ENCODE peak calls at places on chromosome 2, in four cellular contexts. One of them, this sample, is unnamed.
A peak's percentile ranks its signal among the peaks of the same experiment; 100 is the strongest.

GRCh38 chr2:163667064-163667887 is 68.5 kb downstream of the FIGN start:
- DNase-seq in suprapubic skin: no peak
- DNase-seq in effector memory CD4-positive, alpha-beta T cell: no peak
- DNase-seq in neural progenitor cell: no peak
- DNase-seq in this sample: no peak

GRCh38 chr2:128603411-128603924 is 284.8 kb upstream of the HS6ST1 start:
- DNase-seq in effector memory CD4-positive, alpha-beta T cell: no peak
- DNase-seq in neural progenitor cell: no peak
- DNase-seq in suprapubic skin: peak; percentile 71
- DNase-seq in this sample: peak; percentile 49

GRCh38 chr2:28978606-28979005 is 2.5 kb upstream of the TOGARAM2 start:
- DNase-seq in effector memory CD4-positive, alpha-beta T cell: no peak
- DNase-seq in neural progenitor cell: no peak
- DNase-seq in suprapubic skin: no peak
- DNase-seq in this sample: no peak

GRCh38 chr2:21270658-21271057 is 146.9 kb downstream of the TDRD15 start:
- DNase-seq in effector memory CD4-positive, alpha-beta T cell: no peak
- DNase-seq in neural progenitor cell: no peak
- DNase-seq in suprapubic skin: no peak
- DNase-seq in this sample: no peak

GRCh38 chr2:25305809-25306208 is 35.9 kb downstream of the DNMT3A start:
- DNase-seq in effector memory CD4-positive, alpha-beta T cell: no peak
- DNase-seq in suprapubic skin: no peak
- DNase-seq in neural progenitor cell: no peak
- DNase-seq in this sample: peak; percentile 84

GRCh38 chr2:233915133-233915532 is 2.0 kb upstream of the TRPM8 start:
- DNase-seq in suprapubic skin: no peak
- DNase-seq in effector memory CD4-positive, alpha-beta T cell: no peak
- DNase-seq in neural progenitor cell: peak; percentile 33
- DNase-seq in this sample: no peak

GRCh38 chr2:21939961-21940360 is 816.2 kb downstream of the TDRD15 start:
- DNase-seq in neural progenitor cell: no peak
- DNase-seq in suprapubic skin: no peak
- DNase-seq in effector memory CD4-positive, alpha-beta T cell: no peak
- DNase-seq in this sample: no peak

GRCh38 chr2:190412971-190413370 is 4.8 kb downstream of the MFSD6 start:
- DNase-seq in suprapubic skin: no peak
- DNase-seq in effector memory CD4-positive, alpha-beta T cell: no peak
- DNase-seq in neural progenitor cell: no peak
- DNase-seq in this sample: no peak

GRCh38 chr2:120637847-120638246 is 97.8 kb upstream of the GLI2 start:
- DNase-seq in effector memory CD4-positive, alpha-beta T cell: no peak
- DNase-seq in suprapubic skin: no peak
- DNase-seq in neural progenitor cell: no peak
- DNase-seq in this sample: peak; percentile 50

GRCh38 chr2:49360051-49360767 is 205.9 kb upstream of the FSHR start:
- DNase-seq in neural progenitor cell: peak; percentile 20
- DNase-seq in effector memory CD4-positive, alpha-beta T cell: no peak
- DNase-seq in suprapubic skin: no peak
- DNase-seq in this sample: no peak

GRCh38 chr2:54653572-54654204 is 69.8 kb upstream of the EML6 start:
- DNase-seq in effector memory CD4-positive, alpha-beta T cell: no peak
- DNase-seq in neural progenitor cell: no peak
- DNase-seq in suprapubic skin: no peak
- DNase-seq in this sample: no peak

GRCh38 chr2:142038826-142039225 is 92.0 kb downstream of the LRP1B start:
- DNase-seq in effector memory CD4-positive, alpha-beta T cell: no peak
- DNase-seq in neural progenitor cell: no peak
- DNase-seq in suprapubic skin: no peak
- DNase-seq in this sample: no peak

GRCh38 chr2:135485441-135485840 is 45.6 kb downstream of the ZRANB3 start:
- DNase-seq in neural progenitor cell: no peak
- DNase-seq in effector memory CD4-positive, alpha-beta T cell: no peak
- DNase-seq in suprapubic skin: no peak
- DNase-seq in this sample: no peak

GRCh38 chr2:122340246-122340645 is 584.8 kb downstream of the TSN start:
- DNase-seq in suprapubic skin: no peak
- DNase-seq in effector memory CD4-positive, alpha-beta T cell: no peak
- DNase-seq in neural progenitor cell: no peak
- DNase-seq in this sample: no peak

GRCh38 chr2:160453111-160453820 is 40.3 kb downstream of the RBMS1 start:
- DNase-seq in effector memory CD4-positive, alpha-beta T cell: no peak
- DNase-seq in suprapubic skin: no peak
- DNase-seq in neural progenitor cell: no peak
- DNase-seq in this sample: no peak

GRCh38 chr2:7601990-7602389 is 684.8 kb downstream of the RNF144A start:
- DNase-seq in effector memory CD4-positive, alpha-beta T cell: no peak
- DNase-seq in neural progenitor cell: no peak
- DNase-seq in suprapubic skin: no peak
- DNase-seq in this sample: no peak

GRCh38 chr2:117646872-117647271 is 167.6 kb upstream of the DDX18 start:
- DNase-seq in neural progenitor cell: no peak
- DNase-seq in effector memory CD4-positive, alpha-beta T cell: no peak
- DNase-seq in suprapubic skin: no peak
- DNase-seq in this sample: no peak

GRCh38 chr2:172701250-172701649 is 34.4 kb upstream of the RAPGEF4 start:
- DNase-seq in neural progenitor cell: no peak
- DNase-seq in suprapubic skin: no peak
- DNase-seq in effector memory CD4-positive, alpha-beta T cell: no peak
- DNase-seq in this sample: no peak

GRCh38 chr2:8906208-8906607 is 68.8 kb upstream of the KIDINS220 start:
- DNase-seq in neural progenitor cell: no peak
- DNase-seq in suprapubic skin: no peak
- DNase-seq in effector memory CD4-positive, alpha-beta T cell: no peak
- DNase-seq in this sample: no peak

GRCh38 chr2:137348301-137348700 is 583.0 kb downstream of the THSD7B start:
- DNase-seq in suprapubic skin: no peak
- DNase-seq in effector memory CD4-positive, alpha-beta T cell: no peak
- DNase-seq in neural progenitor cell: no peak
- DNase-seq in this sample: no peak

GRCh38 chr2:130393318-130393910 is 37.6 kb downstream of the PTPN18 start:
- DNase-seq in effector memory CD4-positive, alpha-beta T cell: no peak
- DNase-seq in neural progenitor cell: no peak
- DNase-seq in suprapubic skin: no peak
- DNase-seq in this sample: no peak

GRCh38 chr2:218030409-218031195 is 27.8 kb upstream of the TNS1 start:
- DNase-seq in effector memory CD4-positive, alpha-beta T cell: no peak
- DNase-seq in neural progenitor cell: no peak
- DNase-seq in suprapubic skin: peak; percentile 13
- DNase-seq in this sample: peak; percentile 69

GRCh38 chr2:200235533-200235932 is 71.0 kb upstream of the SPATS2L start:
- DNase-seq in neural progenitor cell: no peak
- DNase-seq in suprapubic skin: no peak
- DNase-seq in effector memory CD4-positive, alpha-beta T cell: no peak
- DNase-seq in this sample: no peak

GRCh38 chr2:19843992-19844515 is 57.7 kb downstream of the TTC32 start:
- DNase-seq in suprapubic skin: peak; percentile 65
- DNase-seq in neural progenitor cell: no peak
- DNase-seq in effector memory CD4-positive, alpha-beta T cell: no peak
- DNase-seq in this sample: peak; percentile 43

GRCh38 chr2:61924895-61925663 is 19.6 kb downstream of the COMMD1 start:
- DNase-seq in suprapubic skin: no peak
- DNase-seq in neural progenitor cell: no peak
- DNase-seq in effector memory CD4-positive, alpha-beta T cell: no peak
- DNase-seq in this sample: no peak

GRCh38 chr2:225337183-225337582 is 62.3 kb upstream of the NYAP2 start:
- DNase-seq in suprapubic skin: no peak
- DNase-seq in effector memory CD4-positive, alpha-beta T cell: no peak
- DNase-seq in neural progenitor cell: peak; percentile 34
- DNase-seq in this sample: no peak

GRCh38 chr2:162574615-162575452 is 230.9 kb downstream of the GCA start:
- DNase-seq in suprapubic skin: no peak
- DNase-seq in effector memory CD4-positive, alpha-beta T cell: no peak
- DNase-seq in neural progenitor cell: no peak
- DNase-seq in this sample: no peak

GRCh38 chr2:155377178-155377780 is 678.8 kb downstream of the KCNJ3 start:
- DNase-seq in suprapubic skin: no peak
- DNase-seq in neural progenitor cell: peak; percentile 37
- DNase-seq in effector memory CD4-positive, alpha-beta T cell: no peak
- DNase-seq in this sample: no peak

GRCh38 chr2:86372641-86373502 is 35.4 kb upstream of the REEP1 start:
- DNase-seq in neural progenitor cell: peak; percentile 77
- DNase-seq in suprapubic skin: no peak
- DNase-seq in effector memory CD4-positive, alpha-beta T cell: no peak
- DNase-seq in this sample: no peak

GRCh38 chr2:198134287-198134955 is 330.0 kb downstream of the PLCL1 start:
- DNase-seq in neural progenitor cell: no peak
- DNase-seq in effector memory CD4-positive, alpha-beta T cell: no peak
- DNase-seq in suprapubic skin: no peak
- DNase-seq in this sample: no peak

GRCh38 chr2:43005211-43005974 is 213.0 kb upstream of the HAAO start:
- DNase-seq in effector memory CD4-positive, alpha-beta T cell: no peak
- DNase-seq in neural progenitor cell: no peak
- DNase-seq in suprapubic skin: peak; percentile 53
- DNase-seq in this sample: peak; percentile 61

GRCh38 chr2:55550368-55551102 is 31.0 kb downstream of the CFAP36 start:
- DNase-seq in effector memory CD4-positive, alpha-beta T cell: no peak
- DNase-seq in suprapubic skin: no peak
- DNase-seq in neural progenitor cell: no peak
- DNase-seq in this sample: no peak

GRCh38 chr2:97952357-97952756 is 43.4 kb downstream of the TMEM131 start:
- DNase-seq in suprapubic skin: no peak
- DNase-seq in effector memory CD4-positive, alpha-beta T cell: no peak
- DNase-seq in neural progenitor cell: no peak
- DNase-seq in this sample: no peak

GRCh38 chr2:32289165-32290054 is 11.7 kb downstream of the YIPF4 start:
- DNase-seq in neural progenitor cell: no peak
- DNase-seq in effector memory CD4-positive, alpha-beta T cell: no peak
- DNase-seq in suprapubic skin: no peak
- DNase-seq in this sample: no peak

GRCh38 chr2:226994775-226995174 is 158.9 kb downstream of the RHBDD1 start:
- DNase-seq in suprapubic skin: no peak
- DNase-seq in effector memory CD4-positive, alpha-beta T cell: no peak
- DNase-seq in neural progenitor cell: peak; percentile 11
- DNase-seq in this sample: no peak

GRCh38 chr2:188473306-188473705 is 181.6 kb downstream of the GULP1 start:
- DNase-seq in effector memory CD4-positive, alpha-beta T cell: no peak
- DNase-seq in neural progenitor cell: no peak
- DNase-seq in suprapubic skin: no peak
- DNase-seq in this sample: no peak

GRCh38 chr2:96554293-96555145 is 18.0 kb downstream of the ARID5A start:
- DNase-seq in suprapubic skin: no peak
- DNase-seq in neural progenitor cell: peak; percentile 76
- DNase-seq in effector memory CD4-positive, alpha-beta T cell: peak; percentile 51
- DNase-seq in this sample: peak; percentile 87

GRCh38 chr2:222433381-222434173 is 9.2 kb downstream of the SGPP2 start:
- DNase-seq in effector memory CD4-positive, alpha-beta T cell: no peak
- DNase-seq in neural progenitor cell: no peak
- DNase-seq in suprapubic skin: no peak
- DNase-seq in this sample: no peak

GRCh38 chr2:168890006-168890782 is at the start of gene SPC25:
- DNase-seq in neural progenitor cell: peak; percentile 97
- DNase-seq in effector memory CD4-positive, alpha-beta T cell: peak; percentile 85
- DNase-seq in suprapubic skin: peak; percentile 90
- DNase-seq in this sample: peak; percentile 85
- H3K27ac ChIP-seq in neural progenitor cell: no peak within 1 kb of the TSS
- H3K27ac ChIP-seq in effector memory CD4-positive, alpha-beta T cell: no peak within 1 kb of the TSS
- H3K27ac ChIP-seq in suprapubic skin: no peak within 1 kb of the TSS
- H3K27ac ChIP-seq in this sample: no peak within 1 kb of the TSS

GRCh38 chr2:101724113-101724450 is 26.6 kb downstream of the MAP4K4 start:
- DNase-seq in effector memory CD4-positive, alpha-beta T cell: no peak
- DNase-seq in suprapubic skin: no peak
- DNase-seq in neural progenitor cell: no peak
- DNase-seq in this sample: no peak

GRCh38 chr2:101723366-101724112 is 26.0 kb downstream of the MAP4K4 start:
- DNase-seq in suprapubic skin: no peak
- DNase-seq in effector memory CD4-positive, alpha-beta T cell: no peak
- DNase-seq in neural progenitor cell: no peak
- DNase-seq in this sample: no peak

GRCh38 chr2:101725038-101725437 is 27.5 kb downstream of the MAP4K4 start:
- DNase-seq in effector memory CD4-positive, alpha-beta T cell: no peak
- DNase-seq in suprapubic skin: no peak
- DNase-seq in neural progenitor cell: no peak
- DNase-seq in this sample: no peak

GRCh38 chr2:101720732-101721131 is 23.2 kb downstream of the MAP4K4 start:
- DNase-seq in effector memory CD4-positive, alpha-beta T cell: no peak
- DNase-seq in neural progenitor cell: no peak
- DNase-seq in suprapubic skin: no peak
- DNase-seq in this sample: no peak

GRCh38 chr2:101722878-101723277 is 25.4 kb downstream of the MAP4K4 start:
- DNase-seq in suprapubic skin: no peak
- DNase-seq in effector memory CD4-positive, alpha-beta T cell: no peak
- DNase-seq in neural progenitor cell: no peak
- DNase-seq in this sample: no peak
- H3K27ac ChIP-seq in suprapubic skin: no peak overlapping the region
- H3K27ac ChIP-seq in effector memory CD4-positive, alpha-beta T cell: no peak overlapping the region
- H3K27ac ChIP-seq in neural progenitor cell: no peak overlapping the region
- H3K27ac ChIP-seq in this sample: no peak overlapping the region

GRCh38 chr2:231038483-231039293 is 1.4 kb downstream of the C2orf72 start:
- DNase-seq in effector memory CD4-positive, alpha-beta T cell: no peak
- DNase-seq in neural progenitor cell: peak; percentile 28
- DNase-seq in suprapubic skin: no peak
- DNase-seq in this sample: no peak
- H3K27ac ChIP-seq in effector memory CD4-positive, alpha-beta T cell: no peak overlapping the region
- H3K27ac ChIP-seq in neural progenitor cell: no peak overlapping the region
- H3K27ac ChIP-seq in suprapubic skin: no peak overlapping the region
- H3K27ac ChIP-seq in this sample: no peak overlapping the region

DNA sequence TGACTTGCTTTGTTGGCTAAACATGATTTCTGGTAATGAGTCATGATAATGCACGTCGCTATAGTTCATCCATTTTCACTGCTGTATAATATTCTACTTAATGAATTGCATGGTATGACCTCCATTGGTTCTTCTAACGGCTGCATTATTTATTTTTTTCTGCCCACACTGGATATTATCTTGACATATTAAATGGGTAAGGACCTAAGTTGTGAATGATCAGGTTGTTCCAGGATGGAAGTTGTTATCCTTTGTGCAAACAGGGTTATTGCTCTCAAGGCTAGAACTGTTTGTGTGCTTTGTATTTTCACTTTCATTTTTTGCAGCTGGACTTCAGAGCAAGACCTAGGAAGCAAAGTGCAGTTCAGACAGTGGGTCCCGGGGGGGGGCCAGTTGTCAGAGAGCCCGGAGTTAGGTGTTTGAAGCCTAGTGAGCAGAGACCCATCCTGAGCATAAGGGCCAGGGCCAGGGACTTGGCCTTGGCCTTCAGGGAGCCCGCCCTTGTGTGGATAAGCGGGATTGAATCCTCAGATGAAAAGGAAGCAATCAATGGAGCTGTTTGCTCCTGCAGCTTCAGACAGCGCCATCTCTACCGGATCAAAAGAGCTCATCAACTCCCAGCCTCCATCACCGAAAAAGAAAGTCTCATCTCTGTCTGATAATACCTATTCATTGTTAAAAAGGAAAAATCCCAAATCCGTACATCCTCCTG is 48.2 kb downstream of the AGAP1 start:
- DNase-seq in effector memory CD4-positive, alpha-beta T cell: no peak
- DNase-seq in suprapubic skin: no peak
- DNase-seq in neural progenitor cell: no peak
- DNase-seq in this sample: no peak
- H3K27ac ChIP-seq in effector memory CD4-positive, alpha-beta T cell: no peak overlapping the region
- H3K27ac ChIP-seq in suprapubic skin: no peak overlapping the region
- H3K27ac ChIP-seq in neural progenitor cell: no peak overlapping the region
- H3K27ac ChIP-seq in this sample: no peak overlapping the region